ENCODE peak calls at places on chromosome 6, in eight cellular contexts. C is uterus; K is CD4-positive, CD25-positive, alpha-beta regulatory T cell; S is cardiac muscle cell; Z is psoas muscle; R is endodermal cell; J is WERI-Rb-1; Q is HCT116. G is an unnamed sample.

GRCh38 chr6:6516643-6517042 is 71.9 kb upstream of the LY86 start:
- DNase-seq in C (no peak), K (no peak), S (no peak), Z (peak), R (no peak), J (no peak), Q (no peak), G (no peak)

GRCh38 chr6:7691675-7692452 is 34.0 kb upstream of the BMP6 start:
- DNase-seq in C (no peak), K (no peak), S (no peak), Z (peak), R (peak), J (no peak), Q (peak), G (no peak)

GRCh38 chr6:64602993-64603392 is 967.4 kb downstream of the PHF3 start:
- DNase-seq in C (no peak), K (no peak), S (no peak), Z (no peak), R (no peak), J (no peak), Q (no peak), G (no peak)

GRCh38 chr6:44831002-44831610 is 443.6 kb downstream of the CDC5L start:
- DNase-seq in C (no peak), K (no peak), S (peak), Z (no peak), R (no peak), J (peak), Q (no peak), G (no peak)

GRCh38 chr6:12536416-12536815 is 180.2 kb upstream of the PHACTR1 start:
- DNase-seq in C (no peak), K (no peak), S (no peak), Z (no peak), R (no peak), J (no peak), Q (no peak), G (no peak)

GRCh38 chr6:816510-817084 is 123.7 kb upstream of the EXOC2 start:
- DNase-seq in C (no peak), K (no peak), S (no peak), Z (no peak), R (no peak), J (no peak), Q (no peak), G (no peak)

GRCh38 chr6:170277893-170278742 is 12.8 kb downstream of the DLL1 start:
- DNase-seq in C (no peak), K (no peak), S (no peak), Z (peak), R (no peak), J (no peak), Q (no peak), G (peak)

GRCh38 chr6:112272799-112273198 is 18.4 kb upstream of the LAMA4 start:
- DNase-seq in C (no peak), K (no peak), S (no peak), Z (no peak), R (no peak), J (no peak), Q (no peak), G (no peak)

GRCh38 chr6:107115695-107116327 is 496 bp upstream of the BEND3 start:
- DNase-seq in C (peak), K (no peak), S (peak), Z (no peak), R (peak), J (peak), Q (no peak), G (peak)

GRCh38 chr6:38713812-38714211 is 1.3 kb upstream of the DNAH8 start:
- DNase-seq in C (no peak), K (no peak), S (no peak), Z (no peak), R (no peak), J (no peak), Q (no peak), G (no peak)

GRCh38 chr6:79158856-79159516 is 75.5 kb downstream of the HMGN3 start:
- DNase-seq in C (no peak), K (no peak), S (no peak), Z (no peak), R (no peak), J (no peak), Q (no peak), G (no peak)

GRCh38 chr6:52503853-52504777 is 72.7 kb downstream of the TRAM2 start:
- DNase-seq in C (peak), K (no peak), S (no peak), Z (peak), R (peak), J (peak), Q (peak), G (no peak)

GRCh38 chr6:144939926-144940325 is 654.8 kb downstream of the UTRN start:
- DNase-seq in C (no peak), K (no peak), S (no peak), Z (no peak), R (no peak), J (no peak), Q (no peak), G (no peak)

GRCh38 chr6:25670793-25671513 is 18.9 kb downstream of the SCGN start:
- DNase-seq in C (no peak), K (no peak), S (peak), Z (no peak), R (no peak), J (peak), Q (peak), G (no peak)

GRCh38 chr6:56370591-56371198 is 123.3 kb upstream of the COL21A1 start:
- DNase-seq in C (peak), K (no peak), S (peak), Z (no peak), R (no peak), J (no peak), Q (no peak), G (no peak)

GRCh38 chr6:162627362-162627761 is 100.2 kb downstream of the PRKN start:
- DNase-seq in C (no peak), K (no peak), S (no peak), Z (no peak), R (no peak), J (no peak), Q (no peak), G (no peak)

GRCh38 chr6:17816921-17817611 is 110.3 kb upstream of the NUP153 start:
- DNase-seq in C (no peak), K (no peak), S (no peak), Z (no peak), R (peak), J (peak), Q (no peak), G (no peak)

GRCh38 chr6:134882426-134883038 is 67.4 kb downstream of the ALDH8A1 start:
- DNase-seq in C (peak), K (no peak), S (peak), Z (peak), R (peak), J (peak), Q (peak), G (peak)

GRCh38 chr6:123276439-123277045 is 280.5 kb downstream of the CLVS2 start:
- DNase-seq in C (no peak), K (no peak), S (no peak), Z (no peak), R (peak), J (no peak), Q (no peak), G (no peak)

GRCh38 chr6:133191323-133191722 is 49.8 kb upstream of the EYA4 start:
- DNase-seq in C (no peak), K (no peak), S (no peak), Z (no peak), R (no peak), J (no peak), Q (no peak), G (no peak)

GRCh38 chr6:32244946-32245398 is 21.1 kb upstream of the NOTCH4 start:
- DNase-seq in C (peak), K (peak), S (peak), Z (peak), R (peak), J (peak), Q (peak), G (peak)

GRCh38 chr6:31460361-31461025 is 37.5 kb upstream of the MICB start:
- DNase-seq in C (no peak), K (no peak), S (no peak), Z (no peak), R (no peak), J (no peak), Q (no peak), G (no peak)

GRCh38 chr6:169702640-169703246 is 817 bp downstream of the C6orf120 start:
- DNase-seq in C (peak), K (no peak), S (peak), Z (no peak), R (peak), J (peak), Q (no peak), G (no peak)

GRCh38 chr6:125114248-125114858 is 39.2 kb upstream of the TPD52L1 start:
- DNase-seq in C (peak), K (no peak), S (peak), Z (no peak), R (no peak), J (peak), Q (peak), G (no peak)

GRCh38 chr6:135853986-135854385 is 2.5 kb downstream of the PDE7B start:
- DNase-seq in C (no peak), K (no peak), S (no peak), Z (no peak), R (no peak), J (no peak), Q (no peak), G (no peak)

GRCh38 chr6:11575408-11576033 is 38.0 kb downstream of the TMEM170B start:
- DNase-seq in C (peak), K (peak), S (peak), Z (no peak), R (peak), J (peak), Q (peak), G (peak)

GRCh38 chr6:108667984-108668383 is 107.3 kb downstream of the FOXO3 start:
- DNase-seq in C (no peak), K (no peak), S (peak), Z (peak), R (no peak), J (no peak), Q (no peak), G (no peak)

GRCh38 chr6:105522626-105523322 is 119.9 kb upstream of the PREP start:
- DNase-seq in C (no peak), K (no peak), S (no peak), Z (no peak), R (no peak), J (no peak), Q (peak), G (no peak)

GRCh38 chr6:10957414-10957886 is 70.6 kb downstream of the SYCP2L start:
- DNase-seq in C (no peak), K (no peak), S (no peak), Z (no peak), R (no peak), J (no peak), Q (no peak), G (no peak)

GRCh38 chr6:119586250-119586882 is 236.8 kb upstream of the MAN1A1 start:
- DNase-seq in C (no peak), K (no peak), S (no peak), Z (no peak), R (no peak), J (no peak), Q (no peak), G (no peak)

GRCh38 chr6:144408151-144408550 is 123.0 kb downstream of the UTRN start:
- DNase-seq in C (peak), K (no peak), S (no peak), Z (peak), R (no peak), J (no peak), Q (no peak), G (no peak)

GRCh38 chr6:3523288-3523670 is 66.4 kb upstream of the SLC22A23 start:
- DNase-seq in C (no peak), K (no peak), S (no peak), Z (no peak), R (no peak), J (no peak), Q (no peak), G (no peak)
- H3K27ac ChIP-seq in C (no peak), K (no peak), S (no peak), Z (no peak), R (no peak), J (no peak), Q (no peak), G (no peak)

GRCh38 chr6:54846857-54847721 is 518 bp downstream of the FAM83B start:
- DNase-seq in C (no peak), K (no peak), S (peak), Z (no peak), R (peak), J (peak), Q (no peak), G (no peak)
- H3K4me3 ChIP-seq in C (no peak), K (no peak), S (peak), Z (peak), R (peak), J (peak), Q (peak), G (peak)

GRCh38 chr6:149138699-149139294 is 178.7 kb upstream of the TAB2 start:
- DNase-seq in C (no peak), K (no peak), S (no peak), Z (no peak), R (no peak), J (no peak), Q (no peak), G (no peak)

GRCh38 chr6:149139782-149140136 is 177.8 kb upstream of the TAB2 start:
- DNase-seq in C (no peak), K (no peak), S (no peak), Z (no peak), R (no peak), J (no peak), Q (no peak), G (no peak)

GRCh38 chr6:149138093-149138492 is 179.4 kb upstream of the TAB2 start:
- DNase-seq in C (no peak), K (no peak), S (no peak), Z (no peak), R (no peak), J (no peak), Q (no peak), G (no peak)

GRCh38 chr6:149140910-149141290 is 176.6 kb upstream of the TAB2 start:
- DNase-seq in C (no peak), K (no peak), S (no peak), Z (no peak), R (no peak), J (no peak), Q (no peak), G (no peak)

DNA sequence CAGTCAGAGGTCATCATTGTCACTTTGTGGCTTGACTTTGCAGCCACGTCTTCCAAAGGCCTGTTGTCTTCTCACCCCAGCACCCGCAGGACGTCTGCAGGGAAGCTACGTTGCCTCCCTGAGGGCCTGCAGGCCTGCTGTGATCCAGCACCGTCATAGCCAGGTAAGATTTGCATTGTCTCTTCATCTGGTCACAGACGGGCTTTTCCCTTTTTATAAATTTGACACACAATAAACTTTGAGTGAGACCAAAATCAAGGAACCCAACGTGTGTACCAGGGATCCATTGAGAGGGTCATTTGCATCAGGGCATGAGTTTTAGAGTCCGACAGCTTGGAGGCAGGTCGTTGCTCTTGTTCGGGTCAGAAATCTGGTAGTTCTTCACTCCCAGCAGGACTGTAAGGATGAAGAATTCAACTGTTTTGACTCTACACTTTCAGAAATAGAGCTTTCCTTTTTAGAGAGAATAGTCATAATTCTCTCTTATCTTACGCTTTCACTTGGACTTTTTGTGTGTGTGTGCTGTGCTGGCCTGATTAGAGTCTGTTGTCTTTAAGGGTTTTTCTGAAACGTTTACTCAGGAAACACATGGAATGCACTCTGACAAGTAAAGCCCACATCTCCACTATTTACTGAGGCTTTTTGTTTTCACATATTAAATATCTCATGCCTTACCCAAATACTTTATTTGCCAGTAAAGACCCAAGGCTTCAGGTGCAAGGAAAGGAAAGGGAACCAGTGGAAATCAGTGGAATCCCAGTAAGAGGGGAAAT is 177.2 kb upstream of the TAB2 start:
- DNase-seq in C (no peak), K (peak), S (no peak), Z (no peak), R (no peak), J (no peak), Q (no peak), G (no peak)
- H3K27ac ChIP-seq in C (no peak), K (peak), S (no peak), Z (no peak), R (no peak), J (no peak), Q (no peak), G (no peak)

GRCh38 chr6:37218501-37218900 is 39.1 kb upstream of the TBC1D22B start:
- DNase-seq in C (no peak), K (no peak), S (no peak), Z (no peak), R (peak), J (no peak), Q (no peak), G (no peak)

GRCh38 chr6:37222992-37223391 is 34.6 kb upstream of the TBC1D22B start:
- DNase-seq in C (no peak), K (no peak), S (no peak), Z (no peak), R (no peak), J (no peak), Q (no peak), G (no peak)

GRCh38 chr6:37225350-37226169 is 32.0 kb upstream of the TBC1D22B start:
- DNase-seq in C (no peak), K (no peak), S (no peak), Z (no peak), R (peak), J (no peak), Q (no peak), G (no peak)

GRCh38 chr6:37221585-37222124 is 35.9 kb upstream of the TBC1D22B start:
- DNase-seq in C (no peak), K (no peak), S (no peak), Z (no peak), R (no peak), J (no peak), Q (no peak), G (no peak)

GRCh38 chr6:37222125-37222967 is 35.2 kb upstream of the TBC1D22B start:
- DNase-seq in C (peak), K (peak), S (peak), Z (peak), R (peak), J (peak), Q (peak), G (peak)
- H3K4me3 ChIP-seq in C (peak), K (peak), S (peak), Z (peak), R (peak), J (peak), Q (peak), G (peak)

DNA sequence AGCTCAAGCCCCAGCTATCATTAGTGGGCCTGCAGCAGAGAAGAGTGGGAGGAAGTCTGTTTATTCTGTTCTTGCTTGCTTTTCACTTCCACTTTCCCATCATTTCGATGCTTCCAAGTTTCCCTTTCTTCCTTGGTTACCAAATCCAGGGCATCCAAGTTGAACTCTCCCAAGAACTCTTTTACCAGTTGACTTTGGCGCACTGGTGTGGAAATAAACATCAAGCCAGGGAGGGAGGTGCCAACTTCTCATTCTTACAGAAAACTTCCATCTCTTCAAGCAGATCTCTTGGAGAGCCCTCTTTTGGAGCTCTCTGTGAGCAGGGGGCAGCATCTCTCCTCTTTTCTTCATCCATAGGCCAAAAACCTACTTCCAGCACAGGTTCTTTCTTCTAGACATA is 85.7 kb upstream of the RGS17 start:
- DNase-seq in C (no peak), K (no peak), S (no peak), Z (no peak), R (no peak), J (no peak), Q (no peak), G (no peak)
- H3K27ac ChIP-seq in C (no peak), K (no peak), S (no peak), Z (no peak), R (no peak), J (no peak), Q (no peak), G (no peak)

G was measured in dorsolateral prefrontal cortex.